ENCODE peak calls at places on chromosome 18, in four cellular contexts. O, K, H and U are unnamed samples.

GRCh38 chr18:26442139-26442538 is 106.2 kb downstream of the KCTD1 start:
- DNase-seq in K (no peak), O (no peak), H (no peak), U (no peak)

GRCh38 chr18:48838166-48838775 is 112.5 kb downstream of the SMAD7 start:
- DNase-seq in O (no peak), K (no peak), H (no peak), U (no peak)

GRCh38 chr18:79940126-79940813 is 11.2 kb downstream of the SLC66A2 start:
- DNase-seq in O (no peak), H (no peak), K (no peak), U (no peak)

GRCh38 chr18:22563098-22563707 is 145.5 kb upstream of the CTAGE1 start:
- DNase-seq in H (peak), K (peak), O (peak), U (peak)

GRCh38 chr18:36539674-36540073 is 242.2 kb downstream of the FHOD3 start:
- DNase-seq in O (no peak), K (no peak), H (no peak), U (no peak)

GRCh38 chr18:50218432-50219197 is 23.7 kb upstream of the MYO5B start:
- DNase-seq in K (no peak), O (peak), H (no peak), U (no peak)

GRCh38 chr18:46001074-46001473 is 33.9 kb upstream of the EPG5 start:
- DNase-seq in H (no peak), O (no peak), K (no peak), U (no peak)

GRCh38 chr18:48581941-48582340 is 43.1 kb downstream of the CTIF start:
- DNase-seq in K (no peak), O (no peak), H (no peak), U (no peak)

GRCh38 chr18:40473221-40473620 is 1481.8 kb upstream of the PIK3C3 start:
- DNase-seq in O (no peak), H (no peak), K (no peak), U (no peak)

GRCh38 chr18:77151791-77152517 is 19.4 kb upstream of the MBP start:
- DNase-seq in O (no peak), H (no peak), K (no peak), U (no peak)

GRCh38 chr18:30828700-30829099 is 213.8 kb downstream of the DSC3 start:
- DNase-seq in O (no peak), H (no peak), K (no peak), U (no peak)

GRCh38 chr18:10953672-10954071 is 195.7 kb downstream of the PIEZO2 start:
- DNase-seq in H (no peak), K (no peak), O (no peak), U (no peak)

GRCh38 chr18:49612515-49613033 is 50.7 kb downstream of the LIPG start:
- DNase-seq in K (no peak), O (no peak), H (peak), U (peak)

GRCh38 chr18:2223859-2224258 is 347.4 kb downstream of the METTL4 start:
- DNase-seq in O (peak), K (no peak), H (no peak), U (no peak)

GRCh38 chr18:57052173-57052572 is 94.7 kb upstream of the BOD1L2 start:
- DNase-seq in H (no peak), O (no peak), K (no peak), U (no peak)

GRCh38 chr18:13562494-13563029 is 163.8 kb downstream of the FAM210A start:
- DNase-seq in K (no peak), O (no peak), H (peak), U (peak)

GRCh38 chr18:48007955-48008701 is 77.7 kb upstream of the SMAD2 start:
- DNase-seq in O (peak), K (peak), H (peak), U (peak)

GRCh38 chr18:69705987-69706386 is 241.7 kb downstream of the CD226 start:
- DNase-seq in H (no peak), K (no peak), O (no peak), U (no peak)

GRCh38 chr18:28115149-28115550 is 61.8 kb downstream of the CDH2 start:
- DNase-seq in H (no peak), K (no peak), O (peak), U (no peak)

GRCh38 chr18:59050661-59051057 is 89.0 kb upstream of the SEC11C start:
- DNase-seq in K (no peak), O (no peak), H (no peak), U (no peak)

GRCh38 chr18:58691256-58691655 is 20.0 kb downstream of the MALT1 start:
- DNase-seq in H (no peak), O (no peak), K (no peak), U (no peak)

GRCh38 chr18:75492897-75493296 is 65.4 kb upstream of the SMIM21 start:
- DNase-seq in H (no peak), K (no peak), O (no peak), U (no peak)

GRCh38 chr18:23573948-23574431 is 12.3 kb downstream of the NPC1 start:
- DNase-seq in H (no peak), O (no peak), K (no peak), U (no peak)

GRCh38 chr18:32040936-32041335 is 22.3 kb downstream of the RNF125 start:
- DNase-seq in K (no peak), H (no peak), O (no peak), U (no peak)

GRCh38 chr18:75544496-75544895 is 117.0 kb upstream of the SMIM21 start:
- DNase-seq in O (no peak), K (no peak), H (no peak), U (no peak)

GRCh38 chr18:42112657-42113420 is 157.8 kb downstream of the PIK3C3 start:
- DNase-seq in H (no peak), O (peak), K (no peak), U (no peak)

GRCh38 chr18:54662986-54663385 is 71.9 kb downstream of the DYNAP start:
- DNase-seq in H (no peak), K (no peak), O (no peak), U (no peak)

GRCh38 chr18:61893971-61894750 is 1.4 kb upstream of the RNF152 start:
- DNase-seq in K (peak), H (peak), O (peak), U (peak)

GRCh38 chr18:55878224-55878623 is 290.2 kb upstream of the TCF4 start:
- DNase-seq in H (no peak), K (no peak), O (no peak), U (no peak)

GRCh38 chr18:80245781-80246655 is 1.3 kb downstream of the PARD6G start:
- DNase-seq in H (no peak), O (no peak), K (peak), U (no peak)

GRCh38 chr18:55256568-55257289 is 297.5 kb upstream of the CCDC68 start:
- DNase-seq in H (no peak), K (no peak), O (no peak), U (no peak)

GRCh38 chr18:67001052-67001451 is 397.2 kb upstream of the CDH19 start:
- DNase-seq in K (peak), H (no peak), O (no peak), U (no peak)

GRCh38 chr18:71583291-71583690 is 960.9 kb downstream of the CBLN2 start:
- DNase-seq in O (no peak), H (no peak), K (no peak), U (no peak)

GRCh38 chr18:25223211-25223610 is 128.8 kb downstream of the ZNF521 start:
- DNase-seq in K (peak), O (no peak), H (no peak), U (no peak)

GRCh38 chr18:55552498-55553189 is 35.3 kb downstream of the TCF4 start:
- DNase-seq in H (no peak), K (no peak), O (no peak), U (no peak)

GRCh38 chr18:24560511-24560981 is 100.1 kb downstream of the HRH4 start:
- DNase-seq in O (no peak), K (no peak), H (no peak), U (no peak)

GRCh38 chr18:56696966-56697365 is 45.8 kb downstream of the WDR7 start:
- DNase-seq in K (no peak), O (no peak), H (no peak), U (no peak)

GRCh38 chr18:57447154-57447621 is 12.0 kb downstream of the ONECUT2 start:
- DNase-seq in O (no peak), K (no peak), H (no peak), U (no peak)

DNA sequence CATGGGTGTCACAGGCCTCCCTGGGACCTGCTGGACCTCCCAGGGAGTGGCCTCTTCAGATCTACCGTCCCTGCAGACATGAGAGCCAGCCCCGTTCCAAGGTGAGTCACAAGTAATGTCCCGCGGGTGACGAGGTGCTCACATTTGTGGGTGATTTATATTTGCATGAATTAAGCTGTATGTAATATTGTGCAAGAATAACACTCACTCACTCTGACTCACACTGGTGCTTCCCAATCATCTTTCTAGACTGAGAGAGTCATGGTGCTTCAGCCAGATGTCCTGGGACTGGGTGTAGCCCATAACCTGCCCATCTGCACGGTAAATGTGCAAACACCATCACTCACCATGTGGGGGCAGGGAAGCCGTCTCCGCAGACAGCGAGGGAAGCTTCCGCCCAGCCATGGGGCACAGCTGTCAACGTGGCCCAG is 347.5 kb upstream of the SALL3 start:
- DNase-seq in K (no peak), H (no peak), O (no peak), U (no peak)
- TF ChIP-seq TAF1 in K (no peak), H (no peak), O (no peak), U (no peak)

DNA sequence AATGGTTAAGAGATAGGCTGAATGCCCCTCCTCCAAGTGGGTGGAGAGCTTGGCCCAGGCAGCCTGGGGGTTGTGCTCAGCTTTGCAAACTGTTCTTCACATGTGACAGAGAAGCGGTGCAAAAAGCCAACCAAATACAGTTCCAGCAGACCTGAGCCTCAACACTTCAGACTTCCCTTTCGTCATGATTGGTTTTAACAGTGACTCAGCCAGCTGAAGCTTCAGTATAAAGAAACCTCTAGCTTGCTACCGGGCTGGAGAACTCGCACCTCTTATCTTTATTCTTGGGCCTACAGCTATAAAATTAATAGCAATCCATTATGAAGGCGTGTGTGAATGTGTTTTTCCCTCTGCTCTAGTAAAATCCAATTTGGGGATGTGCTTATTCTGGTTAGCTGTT is 20.0 kb downstream of the SETBP1 start:
- DNase-seq in K (no peak), O (no peak), H (no peak), U (peak)
- TF ChIP-seq POLR2AphosphoS5 in K (no peak), O (no peak), H (no peak), U (no peak)

GRCh38 chr18:64017870-64018269 is 48.0 kb downstream of the SERPINB8 start:
- DNase-seq in K (no peak), H (no peak), O (peak), U (no peak)
- TF ChIP-seq TAF1 in K (no peak), H (no peak), O (no peak), U (no peak)

GRCh38 chr18:62979172-62979571 is 263.8 kb downstream of the PHLPP1 start:
- DNase-seq in K (no peak), O (no peak), H (no peak), U (no peak)
- TF ChIP-seq POLR2AphosphoS5 in K (no peak), O (no peak), H (no peak), U (no peak)

GRCh38 chr18:4781873-4782272 is 326.8 kb upstream of the DLGAP1 start:
- DNase-seq in O (no peak), K (no peak), H (no peak), U (no peak)
- TF ChIP-seq TAF1 in O (no peak), K (no peak), H (no peak), U (no peak)

GRCh38 chr18:12409466-12409865 is 1.7 kb downstream of the PRELID3A start:
- DNase-seq in H (no peak), K (peak), O (no peak), U (no peak)
- TF ChIP-seq POLR2AphosphoS5 in H (no peak), K (no peak), O (no peak), U (no peak)

GRCh38 chr18:3455938-3456685 is 6.1 kb downstream of the TGIF1 start:
- DNase-seq in O (peak), K (no peak), H (no peak), U (no peak)
- TF ChIP-seq TAF1 in O (peak), K (no peak), H (no peak), U (no peak)